ENCODE peak calls at places on chromosomes 12 and 14, in ten cellular contexts. Y is Daoy; P is kidney; C is MV-4-11; W is OCI-LY7; T is stimulated activated CD8-positive, alpha-beta memory T cell treated with anti-CD3 and anti-CD28 coated beads, Interleukin-7, amount 100 ng/mL, for 1 hour; G is fibroblast of pulmonary artery; B is keratinocyte; K is GM23338; F is amygdala. S is an unnamed sample.

GRCh38 chr12:116381744-116382455 is 104.4 kb upstream of the MED13L start:
- DNase-seq in G (peak; percentile 95), W (no peak), K (peak; percentile 73), P (no peak), F (no peak), C (no peak), Y (peak; percentile 94), T (no peak), B (no peak), S (peak; percentile 94)

GRCh38 chr12:115088328-115088994 is 404.5 kb upstream of the TBX3 start:
- DNase-seq in T (no peak), C (no peak), G (no peak), K (no peak), F (no peak), P (peak; percentile 66), Y (no peak), B (no peak), W (no peak), S (peak; percentile 25)

GRCh38 chr12:57629897-57630471 is 3.0 kb downstream of the B4GALNT1 start:
- DNase-seq in F (peak; percentile 32), T (no peak), B (no peak), W (no peak), G (no peak), K (no peak), Y (no peak), C (no peak), P (no peak), S (no peak)

GRCh38 chr12:41286426-41286825 is 98.3 kb downstream of the PDZRN4 start:
- DNase-seq in W (no peak), F (no peak), K (no peak), G (no peak), P (no peak), B (no peak), C (peak; percentile 17), T (no peak), Y (no peak), S (no peak)

GRCh38 chr12:7787574-7788315 is 1.5 kb upstream of the NANOG start:
- DNase-seq in Y (no peak), F (no peak), T (no peak), P (no peak), G (peak; percentile 50), C (peak; percentile 88), W (no peak), K (peak; percentile 83), B (no peak), S (no peak)

GRCh38 chr12:54262403-54262925 is 17.5 kb downstream of the CBX5 start:
- DNase-seq in Y (peak; percentile 51), T (no peak), F (no peak), K (peak; percentile 26), B (no peak), C (peak; percentile 46), G (peak; percentile 58), P (no peak), W (no peak), S (peak; percentile 59)

GRCh38 chr12:95073698-95074520 is 491 bp upstream of the NR2C1 start:
- DNase-seq in W (no peak), T (no peak), C (no peak), K (no peak), P (peak; percentile 32), B (peak; percentile 60), F (no peak), Y (no peak), G (no peak), S (no peak)

GRCh38 chr14:68922201-68922613 is 56.9 kb downstream of the ACTN1 start:
- DNase-seq in F (no peak), C (no peak), P (no peak), Y (no peak), G (no peak), W (no peak), T (no peak), B (no peak), K (no peak), S (no peak)

GRCh38 chr12:67592228-67593011 is 56.1 kb upstream of the DYRK2 start:
- DNase-seq in T (no peak), C (no peak), F (no peak), B (no peak), Y (peak; percentile 63), P (no peak), W (no peak), K (no peak), G (peak; percentile 46), S (peak; percentile 80)

GRCh38 chr14:90408713-90409112 is 11.9 kb downstream of the CALM1 start:
- DNase-seq in C (no peak), W (no peak), B (no peak), K (peak; percentile 42), G (peak; percentile 41), Y (peak; percentile 21), T (no peak), F (no peak), P (no peak), S (no peak)

GRCh38 chr12:1680804-1681492 is 9.9 kb upstream of the ADIPOR2 start:
- DNase-seq in C (no peak), Y (no peak), B (no peak), G (peak; percentile 51), K (no peak), F (no peak), W (no peak), T (no peak), P (no peak), S (no peak)

GRCh38 chr12:128951448-128951847 is 98.2 kb downstream of the GLT1D1 start:
- DNase-seq in Y (peak; percentile 81), T (no peak), W (peak; percentile 11), B (no peak), K (no peak), C (no peak), G (no peak), P (no peak), F (no peak), S (no peak)

GRCh38 chr12:40970320-40970907 is 217.7 kb upstream of the PDZRN4 start:
- DNase-seq in K (peak; percentile 79), W (no peak), F (no peak), C (no peak), G (no peak), B (no peak), Y (no peak), T (no peak), P (no peak), S (no peak)

GRCh38 chr12:92719674-92720073 is 16.9 kb downstream of the PLEKHG7 start:
- DNase-seq in B (no peak), Y (peak; percentile 10), F (no peak), K (no peak), G (no peak), C (no peak), W (no peak), T (no peak), P (no peak), S (peak; percentile 17)

GRCh38 chr12:55705802-55706402 is 1.8 kb downstream of the ITGA7 start:
- DNase-seq in T (no peak), W (peak; percentile 63), B (no peak), F (no peak), C (no peak), Y (no peak), K (peak; percentile 87), P (peak; percentile 35), G (no peak), S (no peak)

GRCh38 chr12:5944688-5945070 is 380 bp downstream of the ANO2 start:
- DNase-seq in T (no peak), G (no peak), B (no peak), F (no peak), Y (no peak), P (peak; percentile 10), K (peak; percentile 49), W (no peak), C (no peak), S (peak; percentile 9)

S was measured in RPMI7951.